ENCODE peak calls at places on chromosomes 4 and X, in eight cellular contexts. K is endothelial cell; Q is right atrium auricular region; O is lung; B is glutamatergic neuron; E is CD8-positive, alpha-beta T cell; H is left ventricle myocardium inferior; F is nephron progenitor cell. L is an unnamed sample.

GRCh38 chrX:67961516-67961915 is 417.7 kb downstream of the AR start:
- DNase-seq in K (no peak), Q (no peak), O (no peak), B (no peak), E (no peak), H (no peak), F (no peak), L (no peak)

GRCh38 chr4:13302876-13303275 is 181.3 kb downstream of the RAB28 start:
- DNase-seq in K (no peak), Q (no peak), O (no peak), B (no peak), E (no peak), H (no peak), F (no peak), L (no peak)

GRCh38 chr4:77430847-77431246 is 174.8 kb upstream of the CXCL13 start:
- DNase-seq in K (no peak), Q (no peak), O (no peak), B (no peak), E (no peak), H (no peak), F (no peak), L (no peak)

GRCh38 chr4:128751354-128751753 is 58.1 kb upstream of the JADE1 start:
- DNase-seq in K (no peak), Q (no peak), O (no peak), B (no peak), E (no peak), H (no peak), F (no peak), L (no peak)

GRCh38 chr4:83679692-83680091 is 143.8 kb downstream of the GPAT3 start:
- DNase-seq in K (no peak), Q (no peak), O (no peak), B (no peak), E (no peak), H (no peak), F (no peak), L (no peak)

GRCh38 chrX:44915361-44915868 is 42.4 kb downstream of the KDM6A start:
- DNase-seq in K (no peak), Q (no peak), O (no peak), B (no peak), E (no peak), H (no peak), F (no peak), L (no peak)

GRCh38 chr4:101400096-101400495 is 52.8 kb upstream of the PPP3CA start:
- DNase-seq in K (no peak), Q (no peak), O (no peak), B (no peak), E (no peak), H (no peak), F (no peak), L (no peak)

GRCh38 chrX:39821011-39821708 is 276.6 kb downstream of the BCOR start:
- DNase-seq in K (peak), Q (no peak), O (no peak), B (peak), E (no peak), H (peak), F (peak), L (no peak)

GRCh38 chr4:38661371-38661770 is 2.6 kb upstream of the KLF3 start:
- DNase-seq in K (no peak), Q (no peak), O (no peak), B (no peak), E (no peak), H (no peak), F (no peak), L (no peak)

GRCh38 chr4:4472344-4472958 is 69.4 kb downstream of the STX18 start:
- DNase-seq in K (no peak), Q (no peak), O (no peak), B (no peak), E (no peak), H (no peak), F (no peak), L (no peak)

GRCh38 chrX:125203379-125203736 is 116.3 kb upstream of the TEX13C start:
- DNase-seq in K (peak), Q (no peak), O (no peak), B (peak), E (no peak), H (peak), F (peak), L (no peak)

GRCh38 chrX:41412261-41413167 is 34.6 kb upstream of the NYX start:
- DNase-seq in K (no peak), Q (no peak), O (no peak), B (no peak), E (no peak), H (no peak), F (no peak), L (peak)

GRCh38 chr4:47043821-47044220 is 12.5 kb downstream of the GABRB1 start:
- DNase-seq in K (no peak), Q (no peak), O (no peak), B (no peak), E (no peak), H (no peak), F (no peak), L (no peak)

GRCh38 chrX:2500091-2500680 is 590 bp downstream of the DHRSX start:
- DNase-seq in K (peak), Q (no peak), O (no peak), B (peak), E (no peak), H (peak), F (peak), L (peak)

GRCh38 chr4:84578540-84579409 is 4.2 kb upstream of the CDS1 start:
- DNase-seq in K (peak), Q (no peak), O (no peak), B (no peak), E (no peak), H (no peak), F (peak), L (no peak)

GRCh38 chr4:154465085-154465484 is 26.5 kb downstream of the DCHS2 start:
- DNase-seq in K (no peak), Q (no peak), O (no peak), B (no peak), E (no peak), H (no peak), F (no peak), L (no peak)

GRCh38 chr4:2866891-2867290 is 23.2 kb downstream of the ADD1 start:
- DNase-seq in K (no peak), Q (no peak), O (no peak), B (no peak), E (no peak), H (no peak), F (no peak), L (no peak)

GRCh38 chr4:31125496-31125895 is 405.3 kb downstream of the PCDH7 start:
- DNase-seq in K (no peak), Q (no peak), O (no peak), B (no peak), E (no peak), H (no peak), F (no peak), L (no peak)

GRCh38 chr4:69523385-69524132 is 27.9 kb upstream of the UGT2B4 start:
- DNase-seq in K (no peak), Q (no peak), O (no peak), B (no peak), E (no peak), H (no peak), F (no peak), L (no peak)

DNA sequence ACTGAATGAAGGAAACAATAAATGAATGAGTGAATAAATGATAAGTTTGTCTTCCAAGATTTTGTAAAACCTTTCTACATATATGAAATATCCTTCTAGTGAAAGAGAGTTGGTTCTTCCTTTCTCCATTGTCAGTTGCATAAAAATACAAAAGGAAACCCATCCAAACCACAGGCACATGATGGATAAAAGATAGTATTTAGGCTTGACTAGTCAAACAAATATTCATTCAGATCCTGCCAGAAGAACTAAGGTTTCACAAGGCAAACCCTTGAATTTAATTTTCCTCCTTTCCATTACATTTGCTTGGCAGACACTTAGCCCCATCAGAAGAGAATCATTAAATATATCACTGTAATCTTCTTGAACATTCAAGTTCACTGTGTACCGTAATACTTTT is 208.4 kb downstream of the COL25A1 start:
- DNase-seq in K (no peak), Q (no peak), O (no peak), B (no peak), E (no peak), H (no peak), F (no peak), L (no peak)
- TF ChIP-seq CTCF in K (no peak), Q (no peak), O (no peak), B (no peak), E (no peak), H (no peak), F (no peak), L (no peak)

GRCh38 chrX:100424012-100424411 is 13.9 kb upstream of the PCDH19 start:
- DNase-seq in K (no peak), Q (no peak), O (no peak), B (no peak), E (no peak), H (no peak), F (no peak), L (no peak)
- TF ChIP-seq CTCF in K (no peak), Q (no peak), O (no peak), B (no peak), E (no peak), H (no peak), F (no peak), L (no peak)

GRCh38 chr4:26055855-26056254 is 141.8 kb downstream of the SMIM20 start:
- DNase-seq in K (no peak), Q (no peak), O (no peak), B (no peak), E (no peak), H (no peak), F (no peak), L (no peak)
- TF ChIP-seq CTCF in K (no peak), Q (no peak), O (no peak), B (no peak), E (no peak), H (no peak), F (no peak), L (no peak)

DNA sequence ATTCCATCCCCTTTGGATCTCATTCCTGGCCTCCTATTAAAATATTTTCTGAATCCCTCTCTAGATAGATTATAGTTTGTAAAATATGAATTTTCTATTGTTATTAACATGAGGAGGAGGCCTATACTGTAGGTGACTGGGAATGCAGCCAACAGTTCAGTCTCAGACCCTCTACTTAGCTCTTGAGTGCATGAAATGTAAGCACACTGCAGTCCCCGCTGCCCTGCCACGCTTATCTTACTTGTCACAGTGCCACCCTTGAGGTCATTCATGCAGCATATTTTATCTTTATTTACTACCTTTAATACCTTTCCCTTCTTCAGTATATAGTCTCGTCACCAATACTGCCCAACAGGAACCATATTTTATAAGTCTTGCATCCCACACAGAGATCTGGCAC is 151.0 kb downstream of the CAMK2D start:
- DNase-seq in K (no peak), Q (no peak), O (no peak), B (no peak), E (no peak), H (no peak), F (no peak), L (no peak)
- TF ChIP-seq CTCF in K (no peak), Q (no peak), O (no peak), B (no peak), E (no peak), H (no peak), F (no peak), L (no peak)

GRCh38 chr4:16573181-16573580 is 325.3 kb downstream of the LDB2 start:
- DNase-seq in K (no peak), Q (no peak), O (no peak), B (no peak), E (no peak), H (no peak), F (no peak), L (no peak)
- TF ChIP-seq CTCF in K (no peak), Q (no peak), O (no peak), B (no peak), E (no peak), H (no peak), F (no peak), L (no peak)

GRCh38 chrX:9573282-9574106 is 108.6 kb downstream of the TBL1X start:
- DNase-seq in K (no peak), Q (no peak), O (no peak), B (no peak), E (no peak), H (no peak), F (no peak), L (no peak)
- TF ChIP-seq CTCF in K (no peak), Q (no peak), O (no peak), B (no peak), E (no peak), H (no peak), F (no peak), L (no peak)

GRCh38 chrX:72566448-72566847 is 6.2 kb downstream of the HDAC8 start:
- DNase-seq in K (no peak), Q (no peak), O (no peak), B (no peak), E (no peak), H (no peak), F (no peak), L (no peak)

GRCh38 chrX:72573158-72573511 is 492 bp upstream of the HDAC8 start:
- DNase-seq in K (no peak), Q (no peak), O (no peak), B (no peak), E (no peak), H (no peak), F (no peak), L (no peak)

GRCh38 chrX:72572248-72573157 is at the start of gene HDAC8:
- DNase-seq in K (peak), Q (peak), O (peak), B (peak), E (no peak), H (peak), F (peak), L (peak)

GRCh38 chrX:72568406-72569092 is 4.1 kb downstream of the HDAC8 start:
- DNase-seq in K (no peak), Q (no peak), O (no peak), B (no peak), E (no peak), H (no peak), F (no peak), L (no peak)

DNA sequence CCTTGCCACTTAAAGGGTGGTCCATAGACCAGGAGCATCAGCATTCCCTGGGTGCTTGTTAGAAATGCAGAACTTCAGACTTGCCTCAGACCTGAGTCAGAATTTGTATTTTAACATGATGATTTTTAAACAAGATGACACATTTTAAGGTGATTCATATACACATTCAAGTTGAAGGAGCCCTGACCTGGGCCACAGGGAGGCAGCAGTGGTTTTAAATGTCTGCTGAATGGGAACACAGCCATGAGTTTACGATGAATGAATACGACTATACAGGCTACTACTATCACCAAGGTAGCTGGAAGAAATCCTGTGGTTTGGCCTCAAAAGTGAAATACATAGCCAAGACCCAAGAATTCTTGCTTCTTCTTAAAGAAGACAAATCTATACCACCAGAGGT is 2.9 kb downstream of the HDAC8 start:
- DNase-seq in K (no peak), Q (no peak), O (no peak), B (no peak), E (no peak), H (no peak), F (no peak), L (no peak)
- TF ChIP-seq CTCF in K (no peak), Q (no peak), O (no peak), B (no peak), E (no peak), H (no peak), F (no peak), L (no peak)